ENCODE peak calls at places on chromosome 10, in seven cellular contexts. J, W, L, G, Z, K and X are unnamed samples.

GRCh38 chr10:11875499-11876281 is 52.5 kb downstream of the PROSER2 start:
- DNase-seq in J (no peak), W (no peak), L (no peak), Z (peak), K (peak), G (peak), X (no peak)

GRCh38 chr10:43905502-43906236 is 257.0 kb upstream of the ZNF32 start:
- DNase-seq in K (peak), L (no peak), G (no peak), Z (no peak), W (no peak), J (no peak), X (no peak)

GRCh38 chr10:25818751-25819150 is 115.3 kb upstream of the MYO3A start:
- DNase-seq in L (no peak), W (no peak), K (no peak), Z (no peak), G (no peak), J (no peak), X (no peak)

GRCh38 chr10:14185501-14186045 is 145.2 kb downstream of the FRMD4A start:
- DNase-seq in K (peak), G (peak), J (peak), W (peak), L (peak), Z (no peak), X (peak)

GRCh38 chr10:101214446-101215396 is 14.5 kb downstream of the LBX1 start:
- DNase-seq in Z (peak), K (peak), W (peak), L (peak), J (peak), G (peak), X (peak)

GRCh38 chr10:30784896-30785605 is 155.5 kb upstream of the LYZL2 start:
- DNase-seq in L (peak), J (peak), G (peak), W (peak), K (peak), Z (peak), X (peak)

GRCh38 chr10:49534670-49535381 is 4.1 kb downstream of the ERCC6 start:
- DNase-seq in G (peak), W (peak), K (peak), Z (no peak), J (peak), L (no peak), X (no peak)

GRCh38 chr10:15725603-15726002 is 5.9 kb upstream of the ITGA8 start:
- DNase-seq in L (no peak), Z (no peak), J (no peak), W (peak), G (peak), K (peak), X (no peak)

GRCh38 chr10:116993610-116994009 is 11.4 kb downstream of the SHTN1 start:
- DNase-seq in K (no peak), Z (no peak), J (no peak), W (no peak), L (no peak), G (no peak), X (no peak)

GRCh38 chr10:35739998-35740397 is 97.9 kb upstream of the FZD8 start:
- DNase-seq in Z (no peak), K (peak), L (no peak), J (no peak), G (no peak), W (no peak), X (no peak)

GRCh38 chr10:110138197-110138812 is 69.1 kb upstream of the MXI1 start:
- DNase-seq in Z (no peak), G (no peak), K (peak), W (peak), L (no peak), J (no peak), X (no peak)

GRCh38 chr10:79139124-79139835 is 70.5 kb downstream of the ZMIZ1 start:
- DNase-seq in K (peak), Z (peak), W (no peak), G (peak), L (no peak), J (no peak), X (no peak)

GRCh38 chr10:119933179-119933578 is 40.6 kb downstream of the SEC23IP start:
- DNase-seq in G (no peak), W (no peak), Z (no peak), L (no peak), J (no peak), K (peak), X (no peak)

GRCh38 chr10:7797582-7797981 is 9.6 kb downstream of the ATP5F1C start:
- DNase-seq in K (peak), W (no peak), Z (no peak), L (no peak), G (peak), J (peak), X (no peak)